ENCODE peak calls at places on chromosome 14, in four cellular contexts. C is HepG2, L is K562, R is GM12878. U is an unnamed sample.

GRCh38 chr14:92490239-92490959 is 23.2 kb upstream of the RIN3 start:
- DNase-seq in C (no peak), L (no peak), R (no peak), U (no peak)

GRCh38 chr14:75101491-75101890 is 25.4 kb downstream of the NEK9 start:
- DNase-seq in C (no peak), L (no peak), R (no peak), U (no peak)

GRCh38 chr14:31337331-31337730 is 83.0 kb downstream of the HEATR5A start:
- DNase-seq in C (no peak), L (no peak), R (no peak), U (no peak)

GRCh38 chr14:44316647-44317432 is 190.2 kb downstream of the FSCB start:
- DNase-seq in C (peak; percentile 58), L (peak; percentile 29), R (no peak), U (peak; percentile 92)

GRCh38 chr14:100586153-100586519 is 1.1 kb downstream of the BEGAIN start:
- DNase-seq in C (no peak), L (peak; percentile 30), R (no peak), U (no peak)

GRCh38 chr14:73714656-73715081 is 485 bp upstream of the PNMA1 start:
- DNase-seq in C (no peak), L (no peak), R (no peak), U (no peak)

GRCh38 chr14:74141703-74142102 is 56.9 kb downstream of the LIN52 start:
- DNase-seq in C (peak; percentile 57), L (no peak), R (no peak), U (no peak)

GRCh38 chr14:89773644-89774316 is 180.8 kb downstream of the EFCAB11 start:
- DNase-seq in C (peak; percentile 61), L (no peak), R (peak; percentile 56), U (peak; percentile 44)

GRCh38 chr14:28652782-28653181 is 113.8 kb upstream of the FOXG1 start:
- DNase-seq in C (no peak), L (no peak), R (no peak), U (peak; percentile 80)

GRCh38 chr14:35368993-35369392 is 35.6 kb downstream of the NFKBIA start:
- DNase-seq in C (no peak), L (no peak), R (no peak), U (no peak)

GRCh38 chr14:100660498-100661339 is 66.0 kb upstream of the DLK1 start:
- DNase-seq in C (peak; percentile 76), L (no peak), R (no peak), U (no peak)

GRCh38 chr14:68719634-68720384 is 73.1 kb downstream of the ZFP36L1 start:
- DNase-seq in C (no peak), L (peak; percentile 59), R (no peak), U (no peak)

GRCh38 chr14:90726656-90727055 is 89.6 kb downstream of the TTC7B start:
- DNase-seq in C (no peak), L (no peak), R (no peak), U (peak; percentile 44)

GRCh38 chr14:54138024-54138353 is 181.4 kb upstream of the BMP4 start:
- DNase-seq in C (peak; percentile 66), L (no peak), R (no peak), U (no peak)

GRCh38 chr14:90458536-90458935 is 61.7 kb downstream of the CALM1 start:
- DNase-seq in C (no peak), L (no peak), R (no peak), U (no peak)

GRCh38 chr14:101006008-101006407 is 102.5 kb upstream of the RTL1 start:
- DNase-seq in C (no peak), L (no peak), R (no peak), U (no peak)

GRCh38 chr14:87063181-87063580 is 929.8 kb downstream of the GALC start:
- DNase-seq in C (no peak), L (no peak), R (no peak), U (no peak)

GRCh38 chr14:102908766-102909455 is 13.6 kb upstream of the AMN start:
- DNase-seq in C (no peak), L (no peak), R (no peak), U (no peak)

GRCh38 chr14:75689012-75689411 is 28.0 kb downstream of the TTLL5 start:
- DNase-seq in C (no peak), L (no peak), R (no peak), U (no peak)

GRCh38 chr14:74459981-74460380 is 33.1 kb downstream of the NPC2 start:
- DNase-seq in C (no peak), L (no peak), R (no peak), U (no peak)

GRCh38 chr14:55301722-55302121 is 30.5 kb downstream of the FBXO34 start:
- DNase-seq in C (peak; percentile 28), L (no peak), R (no peak), U (no peak)

GRCh38 chr14:54920052-54920451 is 17.4 kb upstream of the GCH1 start:
- DNase-seq in C (no peak), L (no peak), R (no peak), U (no peak)

GRCh38 chr14:22071001-22071400 is 397.4 kb upstream of the OR4E1 start:
- DNase-seq in C (no peak), L (no peak), R (peak; percentile 38), U (no peak)

GRCh38 chr14:86626530-86626929 is 1096.6 kb downstream of the FLRT2 start:
- DNase-seq in C (no peak), L (no peak), R (no peak), U (no peak)

GRCh38 chr14:99430491-99430890 is 50.2 kb downstream of the SETD3 start:
- DNase-seq in C (no peak), L (peak; percentile 17), R (no peak), U (peak; percentile 43)

GRCh38 chr14:94619297-94619696 is 7.1 kb downstream of the SERPINA3 start:
- DNase-seq in C (no peak), L (no peak), R (no peak), U (no peak)

GRCh38 chr14:94623422-94623809 is 11.2 kb downstream of the SERPINA3 start:
- DNase-seq in C (no peak), L (no peak), R (no peak), U (no peak)

GRCh38 chr14:94622653-94623421 is 10.6 kb downstream of the SERPINA3 start:
- DNase-seq in C (no peak), L (no peak), R (no peak), U (no peak)

GRCh38 chr14:94620597-94620996 is 8.4 kb downstream of the SERPINA3 start:
- DNase-seq in C (no peak), L (no peak), R (no peak), U (no peak)

DNA sequence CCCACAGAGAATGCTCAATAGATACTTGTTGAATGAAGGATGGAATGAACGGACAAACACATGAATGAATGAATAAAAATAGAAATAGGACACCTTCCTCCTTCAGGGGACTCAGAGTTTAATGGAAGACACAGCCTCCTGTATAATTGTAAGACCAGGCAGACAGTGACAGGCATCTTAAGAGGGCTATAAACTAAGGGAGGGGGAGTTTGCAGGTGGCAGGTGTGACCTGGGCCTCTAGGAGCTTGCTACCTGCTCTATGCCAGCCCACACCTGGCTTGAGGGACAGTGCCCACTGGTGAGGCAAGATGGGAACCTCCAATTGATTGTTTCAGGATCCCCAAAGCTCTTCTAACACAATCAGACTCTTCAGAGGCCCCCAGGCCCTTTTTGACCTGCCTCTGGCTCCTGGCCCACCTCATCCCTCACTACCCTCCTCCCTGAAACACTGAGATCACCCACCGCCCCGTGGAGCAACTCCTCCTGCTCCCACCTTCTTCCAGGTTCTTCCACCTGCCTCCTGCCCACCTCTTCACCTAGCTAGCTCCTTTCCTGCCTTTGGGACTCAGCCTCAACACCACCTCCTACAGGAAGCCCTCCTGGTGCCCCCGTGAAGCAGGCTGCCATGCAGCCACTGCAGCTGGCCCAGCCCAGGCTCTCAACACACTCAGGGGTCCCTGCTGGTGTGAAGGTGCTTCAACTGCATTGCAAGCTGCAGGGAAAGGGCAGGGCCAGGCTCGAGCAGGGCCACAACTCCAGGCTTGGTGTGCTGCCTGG is 9.4 kb downstream of the SERPINA3 start:
- DNase-seq in C (no peak), L (no peak), R (no peak), U (no peak)
- TF ChIP-seq JUNB in C (no peak), L (no peak), R (no peak), U (no peak)

GRCh38 chr14:78007160-78007559 is 163.0 kb upstream of the NRXN3 start:
- DNase-seq in C (no peak), L (no peak), R (no peak), U (no peak)

GRCh38 chr14:78010688-78011087 is 159.5 kb upstream of the NRXN3 start:
- DNase-seq in C (no peak), L (no peak), R (no peak), U (no peak)

GRCh38 chr14:78005325-78005724 is 164.8 kb upstream of the NRXN3 start:
- DNase-seq in C (no peak), L (peak; percentile 17), R (peak; percentile 51), U (peak; percentile 17)
- TF ChIP-seq RFX5 in C (no peak), L (no peak), R (no peak), U (no peak)

DNA sequence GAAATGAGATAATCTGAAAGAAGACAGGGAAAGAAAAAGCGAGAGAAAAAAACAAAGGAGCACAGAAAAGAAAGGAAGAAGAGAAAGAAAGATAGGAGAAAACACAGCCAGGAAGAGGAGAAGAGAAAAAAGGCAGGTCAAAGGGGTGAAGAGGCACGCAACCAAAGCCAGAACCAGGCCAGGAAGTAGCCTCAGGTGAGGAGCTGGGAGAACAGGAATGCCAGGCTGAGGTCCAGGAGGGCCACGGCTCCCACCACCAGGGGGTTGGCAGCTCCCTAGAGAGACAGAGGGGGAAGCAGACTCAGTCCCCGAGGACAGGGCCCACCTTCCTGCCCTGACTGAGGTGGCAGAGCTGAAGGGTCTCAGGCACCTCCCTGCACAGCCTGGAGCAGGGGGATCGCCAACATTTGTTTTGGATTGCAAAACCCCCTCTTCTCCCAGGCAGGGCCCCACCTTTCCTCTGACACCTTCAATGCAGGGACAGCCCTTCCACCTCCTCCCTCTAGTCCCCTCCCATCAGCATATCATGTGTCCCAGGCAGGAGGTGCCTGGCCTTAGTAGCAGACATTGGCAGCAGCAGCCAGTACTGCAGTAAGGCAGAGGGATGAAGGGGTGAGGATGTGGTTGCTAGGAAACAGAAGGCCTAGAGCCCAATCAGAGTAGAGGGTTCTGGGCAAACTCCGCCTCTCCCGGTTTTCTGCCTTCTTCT is 2.0 kb upstream of the AP1G2 start:
- DNase-seq in C (peak; percentile 84), L (peak; percentile 24), R (no peak), U (peak; percentile 52)
- H3K4me2 ChIP-seq in C (peak overlapping the region; percentile 52), L (no peak overlapping the region), R (no peak overlapping the region), U (no peak overlapping the region)

GRCh38 chr14:65847065-65847847 is 434.7 kb downstream of the FUT8 start:
- DNase-seq in C (no peak), L (no peak), R (peak; percentile 23), U (no peak)
- TF ChIP-seq JUNB in C (no peak), L (no peak), R (no peak), U (no peak)

GRCh38 chr14:70029296-70030132 is 150.3 kb downstream of the SMOC1 start:
- DNase-seq in C (no peak), L (no peak), R (no peak), U (no peak)

GRCh38 chr14:70033561-70033960 is 154.3 kb downstream of the SMOC1 start:
- DNase-seq in C (no peak), L (no peak), R (no peak), U (no peak)

GRCh38 chr14:70032016-70032415 is 152.8 kb downstream of the SMOC1 start:
- DNase-seq in C (no peak), L (no peak), R (no peak), U (no peak)

GRCh38 chr14:70034257-70034656 is 154.5 kb downstream of the SLC8A3 start:
- DNase-seq in C (no peak), L (no peak), R (no peak), U (no peak)

GRCh38 chr14:70032447-70032846 is 153.2 kb downstream of the SMOC1 start:
- DNase-seq in C (peak; percentile 52), L (no peak), R (no peak), U (peak; percentile 30)
- TF ChIP-seq RFX5 in C (no peak), L (no peak), R (no peak), U (no peak)

GRCh38 chr14:85538636-85539035 is 8.7 kb downstream of the FLRT2 start:
- DNase-seq in C (no peak), L (no peak), R (no peak), U (no peak)
- H3K4me2 ChIP-seq in C (no peak overlapping the region), L (no peak overlapping the region), R (no peak overlapping the region), U (no peak overlapping the region)

U was measured in A549.